ENCODE peak calls at places on chromosomes 3 and 15, in four cellular contexts. One of them, this sample, is unnamed.

GRCh38 chr3:12574656-12575055 is 17.8 kb downstream of the MKRN2 start:
- DNase-seq in occipital lobe: no peak
- DNase-seq in spleen: no peak
- DNase-seq in CD4-positive, alpha-beta memory T cell: no peak
- DNase-seq in this sample: no peak

GRCh38 chr3:33711100-33711499 is 7.0 kb downstream of the CLASP2 start:
- DNase-seq in occipital lobe: no peak
- DNase-seq in CD4-positive, alpha-beta memory T cell: no peak
- DNase-seq in spleen: no peak
- DNase-seq in this sample: no peak

GRCh38 chr3:97821413-97821809 is 400 bp upstream of the CRYBG3 start:
- DNase-seq in spleen: peak
- DNase-seq in occipital lobe: peak
- DNase-seq in CD4-positive, alpha-beta memory T cell: peak
- DNase-seq in this sample: peak

GRCh38 chr3:177931346-177931745 is 604.9 kb upstream of the KCNMB2 start:
- DNase-seq in CD4-positive, alpha-beta memory T cell: no peak
- DNase-seq in spleen: no peak
- DNase-seq in occipital lobe: no peak
- DNase-seq in this sample: no peak

GRCh38 chr3:118587037-118587741 is 447.5 kb downstream of the IGSF11 start:
- DNase-seq in occipital lobe: no peak
- DNase-seq in spleen: no peak
- DNase-seq in CD4-positive, alpha-beta memory T cell: no peak
- DNase-seq in this sample: no peak

GRCh38 chr3:126338796-126339241 is 18.4 kb downstream of the KLF15 start:
- DNase-seq in CD4-positive, alpha-beta memory T cell: no peak
- DNase-seq in occipital lobe: no peak
- DNase-seq in spleen: peak
- DNase-seq in this sample: peak

GRCh38 chr3:152430223-152431002 is 161.7 kb downstream of the MBNL1 start:
- DNase-seq in spleen: no peak
- DNase-seq in CD4-positive, alpha-beta memory T cell: no peak
- DNase-seq in occipital lobe: no peak
- DNase-seq in this sample: no peak

GRCh38 chr3:183100376-183100775 is 1.1 kb upstream of the MCCC1 start:
- DNase-seq in occipital lobe: no peak
- DNase-seq in spleen: no peak
- DNase-seq in CD4-positive, alpha-beta memory T cell: no peak
- DNase-seq in this sample: no peak

GRCh38 chr15:93235321-93235720 is 146.3 kb upstream of the RGMA start:
- DNase-seq in CD4-positive, alpha-beta memory T cell: no peak
- DNase-seq in occipital lobe: no peak
- DNase-seq in spleen: no peak
- DNase-seq in this sample: no peak